ENCODE peak calls at places on chromosome 2, in four cellular contexts. C is HepG2, L is GM12878, W is H1. P is an unnamed sample.

GRCh38 chr2:103176289-103176915 is 414.6 kb downstream of the TMEM182 start:
- DNase-seq in C (no peak), L (no peak), W (no peak), P (no peak)

GRCh38 chr2:65039640-65040039 is 16.6 kb upstream of the CEP68 start:
- DNase-seq in C (no peak), L (no peak), W (no peak), P (no peak)

GRCh38 chr2:19712850-19713249 is 188.9 kb downstream of the TTC32 start:
- DNase-seq in C (no peak), L (no peak), W (no peak), P (no peak)

GRCh38 chr2:82636411-82637020 is 1822.6 kb downstream of the SUCLG1 start:
- DNase-seq in C (no peak), L (no peak), W (no peak), P (no peak)

GRCh38 chr2:113173563-113174368 is at the start of gene PSD4:
- DNase-seq in C (no peak), L (peak; percentile 67), W (no peak), P (no peak)

GRCh38 chr2:217956895-217957457 is 45.8 kb downstream of the TNS1 start:
- DNase-seq in C (no peak), L (no peak), W (no peak), P (no peak)

GRCh38 chr2:55550368-55551102 is 31.0 kb downstream of the CFAP36 start:
- DNase-seq in C (no peak), L (no peak), W (no peak), P (no peak)

GRCh38 chr2:156340818-156341481 is 8.4 kb upstream of the NR4A2 start:
- DNase-seq in C (no peak), L (no peak), W (no peak), P (peak; percentile 66)

GRCh38 chr2:158194229-158194628 is 92.6 kb downstream of the UPP2 start:
- DNase-seq in C (no peak), L (no peak), W (no peak), P (no peak)

GRCh38 chr2:240646900-240647502 is 21.7 kb downstream of the GPR35 start:
- DNase-seq in C (no peak), L (no peak), W (peak; percentile 46), P (no peak)

GRCh38 chr2:8992643-8993042 is 10.8 kb downstream of the MBOAT2 start:
- DNase-seq in C (no peak), L (no peak), W (no peak), P (no peak)

DNA sequence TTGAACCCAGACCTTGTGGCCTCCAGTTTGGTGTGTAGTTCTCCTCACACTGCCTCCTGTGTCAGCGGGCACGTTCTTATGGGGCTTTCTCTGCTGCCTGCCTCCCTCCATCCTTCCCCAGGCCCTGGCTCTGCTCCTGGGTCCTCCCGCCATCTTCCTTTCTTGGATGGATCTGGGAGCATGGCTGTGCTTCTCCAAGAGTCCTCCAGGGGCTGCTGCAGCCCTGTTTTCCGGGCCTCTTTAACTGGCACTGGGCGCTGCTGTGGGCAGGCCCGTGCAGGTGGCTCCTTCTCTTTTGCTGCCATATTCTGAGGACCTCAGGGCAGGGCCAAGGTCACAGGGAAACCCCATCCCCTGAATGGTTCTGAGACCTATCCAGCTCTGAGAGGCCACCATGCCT is 17.8 kb downstream of the THNSL2 start:
- DNase-seq in C (peak; percentile 47), L (no peak), W (no peak), P (peak; percentile 24)
- TF ChIP-seq HDAC2 in C (no peak), L (no peak), W (no peak), P (no peak)

DNA sequence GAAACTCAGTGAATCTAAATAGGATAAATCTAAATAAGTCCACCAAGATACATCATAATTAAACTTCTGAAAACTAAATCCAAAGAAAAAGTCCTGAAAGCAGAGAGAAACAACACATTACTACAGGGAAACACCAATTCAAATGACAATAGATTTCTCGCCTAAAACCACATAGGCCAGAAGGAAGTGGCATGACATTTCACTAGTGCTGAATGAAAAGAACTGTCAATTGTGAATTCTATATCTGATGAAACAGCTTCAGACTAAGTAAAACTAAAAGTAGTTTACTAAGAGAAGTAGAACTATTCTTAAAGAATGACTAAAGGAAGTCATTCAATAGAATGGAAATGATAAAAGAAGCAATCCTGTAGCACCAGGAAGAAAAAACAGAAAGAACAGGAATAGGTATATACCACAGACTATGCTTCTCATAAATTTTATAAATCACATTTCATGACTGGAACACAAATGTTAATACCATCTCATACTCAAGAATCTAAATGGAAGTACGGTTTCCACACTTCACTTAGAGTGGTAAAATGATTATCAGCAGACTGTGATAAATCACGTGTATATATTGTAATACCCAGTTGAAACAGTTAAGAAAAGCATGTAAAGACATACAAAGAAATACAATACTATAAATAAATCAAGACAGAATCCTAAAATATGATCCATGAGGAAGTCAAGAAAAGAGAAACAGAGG is 46.4 kb downstream of the ASXL2 start:
- DNase-seq in C (no peak), L (no peak), W (no peak), P (no peak)
- H3K27ac ChIP-seq in C (no peak overlapping the region), L (no peak overlapping the region), W (no peak overlapping the region), P (no peak overlapping the region)

GRCh38 chr2:96527052-96527964 is 9.2 kb upstream of the ARID5A start:
- DNase-seq in C (no peak), L (no peak), W (peak; percentile 75), P (no peak)

GRCh38 chr2:96525211-96525507 is 11.4 kb upstream of the ARID5A start:
- DNase-seq in C (no peak), L (no peak), W (no peak), P (no peak)

GRCh38 chr2:96526615-96527014 is 9.9 kb upstream of the ARID5A start:
- DNase-seq in C (no peak), L (no peak), W (no peak), P (no peak)

GRCh38 chr2:96524482-96525210 is 11.9 kb upstream of the ARID5A start:
- DNase-seq in C (no peak), L (no peak), W (no peak), P (no peak)

DNA sequence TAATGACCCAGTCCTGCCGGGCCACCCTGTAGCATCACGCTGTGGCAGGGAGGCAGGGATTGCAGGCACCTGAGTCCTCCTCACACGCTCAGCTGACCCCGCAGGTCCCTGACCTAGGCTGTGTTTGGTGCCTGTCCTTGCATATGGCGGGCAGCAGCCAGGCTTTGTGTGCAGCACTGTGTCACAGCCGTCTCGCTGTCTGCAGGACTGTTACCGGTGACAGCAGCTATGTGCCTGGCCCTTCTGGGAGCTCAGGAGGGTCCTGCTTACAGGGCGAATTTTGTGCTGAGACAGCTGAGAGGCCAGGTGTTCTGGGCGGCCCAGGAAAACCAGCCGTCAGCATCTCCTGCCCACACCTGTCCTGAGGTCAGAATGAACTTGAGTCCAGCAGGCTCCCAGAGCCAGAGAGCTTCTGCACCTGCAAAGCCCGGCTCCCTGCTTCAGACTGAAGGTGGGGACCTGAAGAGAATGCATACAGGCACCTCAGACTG is 10.4 kb upstream of the ARID5A start:
- DNase-seq in C (no peak), L (no peak), W (no peak), P (no peak)
- TF ChIP-seq HDAC2 in C (no peak), L (no peak), W (no peak), P (no peak)

DNA sequence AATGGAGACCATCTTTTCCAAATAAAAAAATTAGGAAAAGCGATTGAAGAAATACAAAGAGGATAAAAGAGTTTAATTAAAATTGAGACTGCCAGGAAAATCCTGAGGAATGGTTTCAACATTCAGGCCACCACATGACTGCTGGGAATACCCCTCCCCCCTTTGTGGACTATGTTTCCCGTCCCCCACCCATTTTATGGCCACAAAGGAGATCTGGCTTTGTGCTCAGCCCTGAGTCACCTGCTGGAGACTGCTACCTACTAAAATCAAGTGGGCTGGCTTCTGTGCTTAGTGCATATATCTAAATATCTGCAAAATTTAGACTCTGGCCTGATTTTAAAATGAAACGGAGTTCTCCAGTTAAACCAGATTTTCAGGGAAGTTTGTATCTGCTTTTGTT is 10.1 kb downstream of the RND3 start:
- DNase-seq in C (no peak), L (no peak), W (no peak), P (no peak)
- H3K27ac ChIP-seq in C (no peak overlapping the region), L (no peak overlapping the region), W (no peak overlapping the region), P (peak overlapping the region; percentile 36)

GRCh38 chr2:219369447-219369861 is 18.3 kb downstream of the DNPEP start:
- DNase-seq in C (no peak), L (no peak), W (no peak), P (peak; percentile 52)
- TF ChIP-seq HDAC2 in C (no peak), L (no peak), W (no peak), P (no peak)

GRCh38 chr2:145383961-145384360 is 864.0 kb upstream of the ZEB2 start:
- DNase-seq in C (no peak), L (no peak), W (no peak), P (no peak)

DNA sequence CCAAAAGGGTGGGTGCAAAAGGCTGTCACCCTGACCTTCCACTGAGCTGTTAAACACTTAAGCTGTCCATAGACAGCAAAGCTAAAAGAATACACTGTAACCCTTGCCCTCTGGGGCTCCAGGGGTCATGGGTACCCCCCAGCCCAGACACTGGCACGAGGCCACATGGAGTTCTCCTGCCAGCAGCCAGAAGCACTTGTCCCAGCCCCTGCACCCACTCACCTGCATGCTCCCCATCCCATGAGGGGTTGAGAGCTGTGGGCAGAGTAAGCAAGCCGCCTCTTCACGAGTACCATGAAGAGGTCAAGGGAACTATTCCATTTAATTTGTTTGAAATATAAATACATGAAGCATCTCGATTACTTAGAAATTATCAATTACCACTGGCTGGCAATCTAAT is 867.1 kb upstream of the ZEB2 start:
- DNase-seq in C (no peak), L (no peak), W (no peak), P (no peak)
- H3K27ac ChIP-seq in C (no peak overlapping the region), L (no peak overlapping the region), W (no peak overlapping the region), P (no peak overlapping the region)

GRCh38 chr2:222844323-222844722 is 16.5 kb upstream of the ACSL3 start:
- DNase-seq in C (no peak), L (no peak), W (no peak), P (peak; percentile 71)
- TF ChIP-seq HDAC2 in C (no peak), L (no peak), W (no peak), P (no peak)